ENCODE peak calls at places on chromosome 4, in six cellular contexts. O is CD8-positive, alpha-beta T cell; C is PC-3; Z is DND-41; X is mucosa of descending colon; H is thoracic aorta. J is an unnamed sample.

GRCh38 chr4:38210396-38211114 is 250.4 kb downstream of the PTTG2 start:
- DNase-seq in O (no peak), C (no peak), Z (no peak), X (no peak), H (no peak), J (no peak)

GRCh38 chr4:182145360-182145905 is 97.8 kb upstream of the TENM3 start:
- DNase-seq in O (no peak), C (no peak), Z (no peak), X (no peak), H (no peak), J (no peak)

GRCh38 chr4:169628579-169628978 is 8.2 kb downstream of the CLCN3 start:
- DNase-seq in O (no peak), C (no peak), Z (no peak), X (no peak), H (no peak), J (no peak)

GRCh38 chr4:119623025-119623424 is 5.6 kb downstream of the PDE5A start:
- DNase-seq in O (no peak), C (peak; percentile 48), Z (no peak), X (no peak), H (no peak), J (no peak)

GRCh38 chr4:111464251-111465045 is 680.8 kb upstream of the FAM241A start:
- DNase-seq in O (no peak), C (no peak), Z (no peak), X (no peak), H (no peak), J (no peak)

GRCh38 chr4:115711575-115711974 is 598.2 kb upstream of the NDST4 start:
- DNase-seq in O (no peak), C (peak; percentile 4), Z (no peak), X (no peak), H (no peak), J (no peak)

GRCh38 chr4:44817905-44818304 is 91.5 kb upstream of the GNPDA2 start:
- DNase-seq in O (no peak), C (no peak), Z (no peak), X (no peak), H (no peak), J (no peak)

GRCh38 chr4:39256436-39256835 is 74.1 kb downstream of the WDR19 start:
- DNase-seq in O (no peak), C (no peak), Z (no peak), X (no peak), H (no peak), J (no peak)

GRCh38 chr4:138007572-138007971 is 234.6 kb downstream of the SLC7A11 start:
- DNase-seq in O (no peak), C (peak; percentile 45), Z (no peak), X (no peak), H (no peak), J (no peak)

GRCh38 chr4:5079581-5079980 is 28.3 kb downstream of the STK32B start:
- DNase-seq in O (no peak), C (no peak), Z (no peak), X (no peak), H (no peak), J (no peak)

GRCh38 chr4:7803992-7804758 is 135.5 kb downstream of the AFAP1 start:
- DNase-seq in O (peak; percentile 87), C (peak; percentile 77), Z (peak; percentile 76), X (peak; percentile 95), H (no peak), J (peak; percentile 56)

GRCh38 chr4:77151246-77151645 is 5.8 kb upstream of the CCNG2 start:
- DNase-seq in O (no peak), C (peak; percentile 62), Z (no peak), X (no peak), H (no peak), J (no peak)

GRCh38 chr4:169372791-169373190 is 102.0 kb upstream of the SH3RF1 start:
- DNase-seq in O (no peak), C (no peak), Z (no peak), X (no peak), H (no peak), J (no peak)

GRCh38 chr4:176377705-176378302 is 58.0 kb downstream of the SPCS3 start:
- DNase-seq in O (no peak), C (peak; percentile 59), Z (no peak), X (no peak), H (no peak), J (peak; percentile 66)

GRCh38 chr4:80492761-80493160 is 157.2 kb downstream of the CFAP299 start:
- DNase-seq in O (peak; percentile 65), C (peak; percentile 56), Z (peak; percentile 57), X (peak; percentile 62), H (no peak), J (no peak)

GRCh38 chr4:120842046-120842445 is 80.5 kb downstream of the PRDM5 start:
- DNase-seq in O (no peak), C (no peak), Z (no peak), X (no peak), H (no peak), J (no peak)

GRCh38 chr4:2728806-2729532 is 27.2 kb downstream of the TNIP2 start:
- DNase-seq in O (no peak), C (no peak), Z (no peak), X (no peak), H (no peak), J (no peak)

GRCh38 chr4:144355809-144356757 is 215.6 kb upstream of the GYPA start:
- DNase-seq in O (no peak), C (peak; percentile 85), Z (peak; percentile 72), X (peak; percentile 41), H (no peak), J (peak; percentile 81)

GRCh38 chr4:8414377-8414776 is 26.1 kb downstream of the ACOX3 start:
- DNase-seq in O (peak; percentile 27), C (peak; percentile 6), Z (peak; percentile 26), X (no peak), H (no peak), J (no peak)

GRCh38 chr4:25914670-25915358 is 794 bp downstream of the SMIM20 start:
- DNase-seq in O (no peak), C (no peak), Z (no peak), X (no peak), H (no peak), J (no peak)

GRCh38 chr4:146062325-146062715 is 113.2 kb upstream of the LSM6 start:
- DNase-seq in O (no peak), C (no peak), Z (no peak), X (no peak), H (no peak), J (no peak)

GRCh38 chr4:150961566-150961965 is 53.5 kb downstream of the LRBA start:
- DNase-seq in O (no peak), C (no peak), Z (no peak), X (no peak), H (no peak), J (no peak)

GRCh38 chr4:108991929-108992328 is 229.1 kb upstream of the ETNPPL start:
- DNase-seq in O (no peak), C (no peak), Z (no peak), X (no peak), H (no peak), J (no peak)

GRCh38 chr4:123616970-123617392 is 220.4 kb downstream of the SPRY1 start:
- DNase-seq in O (peak; percentile 48), C (peak; percentile 15), Z (peak; percentile 36), X (peak; percentile 58), H (no peak), J (peak; percentile 58)

GRCh38 chr4:59841698-59842097 is 1358.4 kb upstream of the ADGRL3 start:
- DNase-seq in O (no peak), C (no peak), Z (no peak), X (no peak), H (no peak), J (no peak)

GRCh38 chr4:150591284-150591874 is 9.4 kb downstream of the MAB21L2 start:
- DNase-seq in O (no peak), C (no peak), Z (no peak), X (no peak), H (no peak), J (peak; percentile 44)

GRCh38 chr4:149168645-149169044 is 647.0 kb downstream of the IQCM start:
- DNase-seq in O (no peak), C (no peak), Z (no peak), X (no peak), H (no peak), J (no peak)
- H3K4me1 ChIP-seq in O (no peaks in the 10 kb centered on the region), C (no peaks in the 10 kb centered on the region), Z (no peaks in the 10 kb centered on the region), X (no peaks in the 10 kb centered on the region), H (peaks cover 4% of the 10 kb centered on the region), J (no peaks in the 10 kb centered on the region)

DNA sequence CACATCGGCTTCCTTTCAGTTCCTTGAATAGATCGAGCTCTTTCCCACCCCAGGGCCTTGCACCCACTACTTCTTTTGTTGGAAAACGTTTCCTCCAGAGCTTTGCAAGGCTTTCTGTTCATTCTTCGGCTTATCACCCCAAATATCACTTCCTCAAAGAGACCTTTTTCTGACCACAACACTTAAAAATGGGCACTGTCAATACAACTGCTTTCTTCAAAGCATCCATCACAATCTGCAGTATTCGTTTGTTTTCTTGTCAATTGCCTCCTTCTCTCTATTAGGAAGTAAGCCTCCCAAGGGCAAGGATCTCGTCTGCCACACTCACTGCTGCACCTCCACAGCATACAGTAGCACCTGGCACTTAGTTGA is 17.7 kb upstream of the CENPU start:
- DNase-seq in O (no peak), C (no peak), Z (no peak), X (no peak), H (no peak), J (no peak)
- H3K4me1 ChIP-seq in O (peaks cover 1% of the 10 kb centered on the region), C (peaks cover 29% of the 10 kb centered on the region), Z (peaks cover under 1% of the 10 kb centered on the region), X (peaks cover 15% of the 10 kb centered on the region), H (peaks cover 7% of the 10 kb centered on the region), J (no peaks in the 10 kb centered on the region)

GRCh38 chr4:128286474-128287158 is 997 bp downstream of the PGRMC2 start:
- DNase-seq in O (no peak), C (peak; percentile 50), Z (peak; percentile 43), X (peak; percentile 61), H (no peak), J (peak; percentile 67)
- H3K4me1 ChIP-seq in O (peaks cover 28% of the 10 kb centered on the region), C (peaks cover 24% of the 10 kb centered on the region), Z (peaks cover 41% of the 10 kb centered on the region), X (peaks cover 22% of the 10 kb centered on the region), H (peaks cover 32% of the 10 kb centered on the region), J (peaks cover 14% of the 10 kb centered on the region)

DNA sequence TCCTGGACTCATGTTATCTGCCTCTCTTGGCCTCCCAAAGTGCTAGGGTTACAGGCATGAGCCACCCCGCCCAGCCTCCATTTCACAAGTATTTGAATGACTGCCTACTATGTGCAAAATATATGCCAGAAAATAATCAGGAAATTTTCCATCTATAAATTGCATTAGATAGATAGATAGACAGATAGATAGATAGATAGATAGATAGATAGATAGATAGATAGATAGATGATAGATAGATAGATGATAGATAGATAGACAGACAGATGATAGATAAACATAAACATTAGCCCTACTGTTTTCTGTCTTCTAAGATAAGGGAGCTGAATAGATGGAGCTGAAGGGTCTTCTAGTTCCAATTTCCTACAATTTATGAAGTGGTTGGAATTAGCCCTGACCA is 87.4 kb upstream of the TRIM2 start:
- DNase-seq in O (no peak), C (no peak), Z (no peak), X (no peak), H (no peak), J (no peak)
- H3K4me1 ChIP-seq in O (peaks cover 59% of the 10 kb centered on the region), C (peaks cover 26% of the 10 kb centered on the region), Z (peaks cover 57% of the 10 kb centered on the region), X (no peaks in the 10 kb centered on the region), H (peaks cover 14% of the 10 kb centered on the region), J (peaks cover 2% of the 10 kb centered on the region)

GRCh38 chr4:165507381-165507780 is 128.6 kb downstream of the CPE start:
- DNase-seq in O (no peak), C (no peak), Z (no peak), X (no peak), H (no peak), J (no peak)
- H3K4me1 ChIP-seq in O (no peaks in the 10 kb centered on the region), C (peaks cover 30% of the 10 kb centered on the region), Z (no peaks in the 10 kb centered on the region), X (no peaks in the 10 kb centered on the region), H (peaks cover 4% of the 10 kb centered on the region), J (no peaks in the 10 kb centered on the region)

J was measured in HAP-1.